ENCODE peak calls at places on chromosomes 3 and 15, in four cellular contexts. U is upper lobe of right lung, R is coronary artery, D is tibial artery. X is an unnamed sample.
A peak's percentile ranks its signal among the peaks of the same experiment; 100 is the strongest.

GRCh38 chr3:34106879-34107278 is 308.4 kb downstream of the PDCD6IP start:
- DNase-seq in D (no peak), R (no peak), U (no peak), X (peak; percentile 73)

GRCh38 chr15:40782609-40783227 is 12.9 kb downstream of the C15orf62 start:
- DNase-seq in U (peak; percentile 91), R (no peak), D (peak; percentile 65), X (peak; percentile 69)

GRCh38 chr15:34721802-34722795 is 32.7 kb downstream of the GJD2 start:
- DNase-seq in U (no peak), R (peak; percentile 81), D (peak; percentile 87), X (no peak)

GRCh38 chr3:12479919-12480425 is 4.3 kb upstream of the TSEN2 start:
- DNase-seq in U (no peak), D (no peak), R (no peak), X (peak; percentile 43)

GRCh38 chr3:60053518-60054265 is 1003.9 kb upstream of the CFAP20DC start:
- DNase-seq in D (no peak), R (no peak), U (no peak), X (peak; percentile 49)

GRCh38 chr15:94610069-94610863 is 378.9 kb downstream of the MCTP2 start:
- DNase-seq in D (no peak), U (no peak), R (no peak), X (no peak)

GRCh38 chr3:114452176-114452744 is 158.4 kb downstream of the TIGIT start:
- DNase-seq in D (no peak), R (no peak), U (no peak), X (no peak)

GRCh38 chr3:54837964-54838363 is 89.9 kb downstream of the LRTM1 start:
- DNase-seq in U (no peak), R (no peak), D (no peak), X (no peak)

GRCh38 chr15:99387769-99388168 is 136.5 kb downstream of the LRRC28 start:
- DNase-seq in R (no peak), U (no peak), D (no peak), X (no peak)

GRCh38 chr15:99386429-99386828 is 135.1 kb downstream of the LRRC28 start:
- DNase-seq in R (no peak), U (no peak), D (no peak), X (no peak)

GRCh38 chr15:99393641-99394040 is 142.4 kb downstream of the LRRC28 start:
- DNase-seq in R (no peak), U (no peak), D (no peak), X (no peak)

GRCh38 chr15:99385865-99386264 is 134.6 kb downstream of the LRRC28 start:
- DNase-seq in R (no peak), D (no peak), U (no peak), X (no peak)

DNA sequence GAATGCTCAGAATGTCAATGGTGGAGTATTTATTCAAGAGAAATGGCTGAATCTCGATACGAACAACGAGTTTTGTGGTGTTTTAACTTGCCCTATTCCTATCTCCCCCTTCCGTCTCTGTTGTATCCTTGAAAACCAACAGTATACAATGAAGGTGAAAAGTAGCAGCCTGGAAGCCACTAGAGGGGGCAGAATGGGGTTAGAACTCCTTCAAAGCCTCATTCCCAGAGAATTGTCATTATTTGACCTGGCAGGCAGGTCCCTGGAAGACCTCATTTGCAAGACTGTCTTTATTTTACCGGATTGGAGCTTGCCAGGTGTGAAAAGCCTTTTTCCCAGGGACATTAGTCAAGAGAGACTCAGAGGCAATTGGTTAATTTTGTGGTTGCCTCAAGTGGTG is 139.4 kb downstream of the LRRC28 start:
- DNase-seq in U (no peak), R (no peak), D (no peak), X (no peak)
- TF ChIP-seq CTCF in U (no peak), R (no peak), D (no peak), X (no peak)

DNA sequence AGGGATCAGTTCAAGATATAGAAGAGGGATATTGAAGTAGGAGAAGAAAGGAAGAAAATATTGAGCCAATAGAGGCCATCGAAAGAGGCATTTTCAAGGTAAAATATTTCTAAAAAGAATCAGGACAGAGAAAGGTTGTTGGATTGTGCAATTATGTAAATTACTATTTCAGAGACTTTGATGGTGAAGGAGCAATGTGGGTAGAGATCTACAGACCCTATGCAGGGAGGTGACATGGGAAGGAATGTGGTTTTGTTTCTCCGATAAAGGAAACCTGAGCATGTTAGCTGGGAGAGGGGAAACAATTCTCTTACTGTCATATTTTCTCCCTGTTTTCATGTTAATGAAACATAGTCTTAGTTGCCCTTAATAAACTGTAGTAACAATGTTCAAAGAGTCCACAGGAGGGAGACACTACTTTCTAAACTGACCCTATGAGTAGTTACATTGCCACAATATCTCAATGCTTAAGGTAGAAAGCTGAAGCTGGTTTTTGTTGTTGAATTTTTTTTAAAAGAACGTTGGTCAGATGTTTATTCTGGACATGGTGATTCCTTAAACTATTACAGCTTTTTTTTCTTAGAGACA is 133.3 kb downstream of the GRM7 start:
- DNase-seq in D (no peak), U (no peak), R (no peak), X (no peak)
- TF ChIP-seq CTCF in D (no peak), U (peak; percentile 32), R (no peak), X (peak; percentile 34)

GRCh38 chr3:71421820-71422566 is 161.5 kb downstream of the FOXP1 start:
- DNase-seq in U (no peak), R (no peak), D (no peak), X (no peak)

GRCh38 chr3:71419369-71419768 is 164.2 kb downstream of the FOXP1 start:
- DNase-seq in R (no peak), U (no peak), D (no peak), X (no peak)

GRCh38 chr3:71425491-71426071 is 157.9 kb downstream of the FOXP1 start:
- DNase-seq in D (no peak), U (no peak), R (no peak), X (no peak)

GRCh38 chr3:71421475-71421819 is 162.1 kb downstream of the FOXP1 start:
- DNase-seq in U (no peak), D (no peak), R (no peak), X (no peak)

DNA sequence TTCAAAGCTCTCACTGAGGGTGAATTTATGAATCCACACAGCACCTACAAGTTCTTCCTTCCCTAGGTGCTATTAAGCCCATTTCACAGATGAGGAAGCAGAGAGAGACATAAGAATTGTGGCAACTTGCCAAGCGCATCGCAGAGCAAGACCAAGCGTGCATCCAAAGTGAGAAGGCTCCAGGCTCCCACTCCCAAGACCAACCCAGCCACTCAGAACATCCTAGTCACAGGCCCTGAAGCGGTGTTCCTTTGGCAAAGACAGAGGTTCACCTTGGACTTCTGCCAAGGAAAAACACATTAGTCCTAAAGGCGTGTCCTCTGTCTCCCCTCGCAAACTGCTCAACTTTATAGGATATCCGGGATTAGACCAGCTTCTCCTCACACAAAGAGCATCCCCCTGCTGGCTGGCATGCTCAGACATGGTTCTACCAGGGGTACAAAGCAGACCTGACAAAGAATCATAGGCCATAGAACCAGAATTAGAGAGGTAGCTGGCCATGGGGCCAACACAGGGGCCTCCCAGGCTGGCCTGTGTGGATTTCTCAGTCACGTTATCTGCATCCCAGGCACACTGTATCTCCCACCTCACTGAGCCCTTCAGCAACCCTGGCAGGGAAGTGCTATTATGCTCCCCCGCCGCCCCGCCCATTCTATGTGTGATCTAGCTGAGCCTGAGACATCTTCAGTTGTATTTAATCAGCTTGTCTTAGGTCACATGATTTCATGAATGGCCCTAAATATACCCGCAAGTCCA is 160.2 kb downstream of the FOXP1 start:
- DNase-seq in D (no peak), R (no peak), U (no peak), X (no peak)
- TF ChIP-seq CTCF in D (no peak), R (no peak), U (peak; percentile 25), X (no peak)

GRCh38 chr3:194687638-194688206 is 2.0 kb downstream of the FAM43A start:
- DNase-seq in D (peak; percentile 75), R (peak; percentile 80), U (peak; percentile 89), X (no peak)
- TF ChIP-seq CTCF in D (no peak), R (peak; percentile 23), U (peak; percentile 56), X (no peak)

DNA sequence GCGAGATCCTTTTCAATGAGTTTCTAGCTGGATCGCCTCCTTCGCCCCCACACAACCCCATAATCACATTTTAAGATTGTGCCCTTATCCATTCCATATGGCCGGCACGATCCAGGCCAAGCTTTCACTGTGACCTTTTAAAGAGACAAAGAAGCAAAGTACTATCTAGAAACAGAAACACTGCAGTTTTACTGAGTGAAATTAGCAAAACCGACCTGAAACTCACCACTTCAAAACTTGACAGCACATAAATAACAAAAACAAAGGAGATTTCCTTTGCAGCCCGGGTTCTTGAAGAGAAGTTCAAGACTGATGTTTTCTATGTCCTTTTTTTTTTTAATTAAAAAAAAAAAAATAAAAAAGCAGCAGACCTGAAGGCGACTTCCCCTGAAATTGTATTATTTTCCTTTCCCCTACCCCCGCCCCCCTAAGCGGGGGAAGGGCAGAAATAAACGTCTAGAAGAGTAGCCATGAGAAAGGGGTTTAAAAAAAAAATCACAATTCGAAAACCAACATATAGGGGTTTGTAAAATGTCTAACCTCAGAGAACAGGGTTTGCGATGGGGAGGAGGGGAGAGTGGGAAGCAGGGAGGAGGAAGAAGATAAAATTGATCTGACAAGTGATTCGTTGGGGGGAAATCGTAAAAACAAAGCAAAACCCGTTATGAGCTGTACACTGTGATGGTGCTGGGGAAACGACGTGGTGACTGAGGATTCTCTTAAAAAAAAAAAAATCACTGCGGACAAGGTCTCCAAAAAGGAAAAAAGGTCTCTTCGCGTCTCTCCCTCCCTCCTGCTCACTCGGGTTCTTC is 1.5 kb downstream of the SATB1 start:
- DNase-seq in R (no peak), D (peak; percentile 67), U (peak; percentile 54), X (peak; percentile 58)
- TF ChIP-seq CTCF in R (no peak), D (no peak), U (no peak), X (no peak)